ENCODE peak calls at places on chromosomes 6 and 20, in ten cellular contexts. U is AG04450; S is lower lobe of right lung; Y is CD8-positive, alpha-beta memory T cell; A is WERI-Rb-1; C is suprapubic skin; L is fibroblast of lung; O is SJSA1; B is GM12878; I is right lobe of liver. R is an unnamed sample.

GRCh38 chr6:56789879-56790278 is 147.2 kb upstream of the DST start:
- DNase-seq in U (no peak), S (no peak), Y (no peak), A (no peak), C (no peak), L (no peak), O (no peak), B (no peak), I (no peak), R (no peak)

GRCh38 chr6:30613251-30614043 is 3.6 kb downstream of the PPP1R10 start:
- DNase-seq in U (no peak), S (no peak), Y (no peak), A (no peak), C (no peak), L (peak), O (no peak), B (no peak), I (no peak), R (no peak)

GRCh38 chr6:3454206-3455016 is 2.4 kb downstream of the SLC22A23 start:
- DNase-seq in U (no peak), S (no peak), Y (no peak), A (no peak), C (no peak), L (no peak), O (no peak), B (no peak), I (no peak), R (no peak)

GRCh38 chr6:79946773-79947190 is 571 bp downstream of the ELOVL4 start:
- DNase-seq in U (no peak), S (peak), Y (peak), A (peak), C (no peak), L (peak), O (peak), B (no peak), I (no peak), R (peak)

GRCh38 chr6:7311920-7312615 is 931 bp downstream of the SSR1 start:
- DNase-seq in U (no peak), S (no peak), Y (no peak), A (no peak), C (no peak), L (peak), O (peak), B (no peak), I (no peak), R (no peak)

GRCh38 chr6:112024464-112024863 is 29.4 kb upstream of the CCN6 start:
- DNase-seq in U (no peak), S (no peak), Y (no peak), A (no peak), C (no peak), L (no peak), O (no peak), B (no peak), I (no peak), R (no peak)

GRCh38 chr6:48151142-48151541 is 40.1 kb upstream of the PTCHD4 start:
- DNase-seq in U (no peak), S (no peak), Y (no peak), A (no peak), C (no peak), L (peak), O (no peak), B (no peak), I (no peak), R (no peak)

GRCh38 chr20:8155848-8156602 is 24.0 kb downstream of the PLCB1 start:
- DNase-seq in U (no peak), S (no peak), Y (no peak), A (no peak), C (no peak), L (no peak), O (no peak), B (no peak), I (no peak), R (no peak)

GRCh38 chr6:110714143-110714542 is 101.1 kb downstream of the CDK19 start:
- DNase-seq in U (peak), S (no peak), Y (no peak), A (no peak), C (no peak), L (peak), O (peak), B (no peak), I (no peak), R (no peak)

GRCh38 chr6:71258078-71258866 is 30.3 kb upstream of the OGFRL1 start:
- DNase-seq in U (no peak), S (no peak), Y (no peak), A (no peak), C (no peak), L (no peak), O (no peak), B (no peak), I (no peak), R (no peak)

GRCh38 chr6:126374372-126374771 is 34.5 kb downstream of the CENPW start:
- DNase-seq in U (no peak), S (no peak), Y (no peak), A (no peak), C (no peak), L (no peak), O (no peak), B (no peak), I (no peak), R (no peak)

GRCh38 chr20:63553933-63554290 is at the start of gene FNDC11:
- DNase-seq in U (no peak), S (peak), Y (peak), A (peak), C (no peak), L (no peak), O (no peak), B (no peak), I (no peak), R (no peak)

GRCh38 chr6:20879526-20879925 is 345.3 kb downstream of the CDKAL1 start:
- DNase-seq in U (no peak), S (no peak), Y (no peak), A (no peak), C (no peak), L (no peak), O (no peak), B (no peak), I (no peak), R (no peak)

GRCh38 chr6:167650730-167651129 is 176.0 kb upstream of the AFDN start:
- DNase-seq in U (no peak), S (no peak), Y (no peak), A (no peak), C (no peak), L (no peak), O (no peak), B (no peak), I (no peak), R (no peak)

GRCh38 chr6:13420269-13420668 is 67.1 kb downstream of the GFOD1 start:
- DNase-seq in U (no peak), S (no peak), Y (no peak), A (no peak), C (no peak), L (no peak), O (no peak), B (no peak), I (no peak), R (no peak)

GRCh38 chr20:37282558-37282957 is 6.9 kb upstream of the MANBAL start:
- DNase-seq in U (no peak), S (no peak), Y (no peak), A (peak), C (no peak), L (peak), O (no peak), B (no peak), I (no peak), R (no peak)

GRCh38 chr6:74113901-74114300 is 417.9 kb downstream of the CD109 start:
- DNase-seq in U (no peak), S (no peak), Y (no peak), A (no peak), C (no peak), L (no peak), O (peak), B (no peak), I (no peak), R (no peak)

GRCh38 chr6:97047473-97048201 is 123.1 kb downstream of the KLHL32 start:
- DNase-seq in U (no peak), S (no peak), Y (no peak), A (no peak), C (no peak), L (no peak), O (no peak), B (no peak), I (no peak), R (no peak)

GRCh38 chr6:25277857-25278256 is 1.3 kb upstream of the CARMIL1 start:
- DNase-seq in U (no peak), S (no peak), Y (no peak), A (no peak), C (no peak), L (peak), O (no peak), B (no peak), I (no peak), R (no peak)

GRCh38 chr6:138509371-138509770 is 10.1 kb upstream of the NHSL1 start:
- DNase-seq in U (no peak), S (no peak), Y (peak), A (peak), C (no peak), L (peak), O (peak), B (no peak), I (peak), R (no peak)

GRCh38 chr6:44667668-44668390 is 280.3 kb downstream of the CDC5L start:
- DNase-seq in U (no peak), S (no peak), Y (no peak), A (peak), C (no peak), L (no peak), O (peak), B (no peak), I (peak), R (no peak)

GRCh38 chr6:53241936-53242335 is 93.3 kb upstream of the GCM1 start:
- DNase-seq in U (no peak), S (peak), Y (no peak), A (no peak), C (no peak), L (no peak), O (no peak), B (no peak), I (no peak), R (no peak)

GRCh38 chr6:47135772-47136171 is 93.6 kb upstream of the ADGRF1 start:
- DNase-seq in U (peak), S (no peak), Y (no peak), A (no peak), C (no peak), L (peak), O (peak), B (no peak), I (no peak), R (no peak)

GRCh38 chr20:19802492-19803158 is 44.6 kb downstream of the RIN2 start:
- DNase-seq in U (no peak), S (no peak), Y (no peak), A (peak), C (no peak), L (no peak), O (no peak), B (no peak), I (no peak), R (no peak)

GRCh38 chr20:13142143-13142542 is 78.9 kb upstream of the ISM1 start:
- DNase-seq in U (no peak), S (no peak), Y (no peak), A (no peak), C (no peak), L (no peak), O (no peak), B (no peak), I (no peak), R (no peak)

GRCh38 chr6:117733341-117733740 is 58.1 kb downstream of the NUS1 start:
- DNase-seq in U (no peak), S (no peak), Y (no peak), A (no peak), C (no peak), L (no peak), O (no peak), B (no peak), I (no peak), R (no peak)

GRCh38 chr6:30876039-30876730 is 8.1 kb upstream of the DDR1 start:
- DNase-seq in U (no peak), S (no peak), Y (no peak), A (no peak), C (no peak), L (peak), O (no peak), B (no peak), I (no peak), R (no peak)

GRCh38 chr20:15339264-15339663 is 1001.9 kb upstream of the FLRT3 start:
- DNase-seq in U (no peak), S (no peak), Y (no peak), A (no peak), C (no peak), L (no peak), O (no peak), B (no peak), I (no peak), R (no peak)

GRCh38 chr6:87155920-87156600 is 695 bp downstream of the ZNF292 start:
- DNase-seq in U (no peak), S (peak), Y (peak), A (peak), C (peak), L (peak), O (peak), B (no peak), I (peak), R (no peak)

GRCh38 chr6:93398723-93399122 is 20.6 kb downstream of the EPHA7 start:
- DNase-seq in U (no peak), S (no peak), Y (no peak), A (no peak), C (no peak), L (no peak), O (no peak), B (no peak), I (no peak), R (no peak)

GRCh38 chr6:2183235-2183634 is 62.2 kb downstream of the GMDS start:
- DNase-seq in U (no peak), S (no peak), Y (no peak), A (no peak), C (no peak), L (no peak), O (no peak), B (no peak), I (no peak), R (no peak)

GRCh38 chr6:28215425-28215824 is 9.7 kb upstream of the ZSCAN9 start:
- DNase-seq in U (no peak), S (no peak), Y (no peak), A (no peak), C (no peak), L (peak), O (no peak), B (no peak), I (no peak), R (no peak)

GRCh38 chr6:130587778-130588520 is 222.1 kb downstream of the TMEM200A start:
- DNase-seq in U (peak), S (no peak), Y (no peak), A (no peak), C (no peak), L (peak), O (peak), B (no peak), I (no peak), R (no peak)

GRCh38 chr6:81999826-82000225 is 247.3 kb upstream of the TENT5A start:
- DNase-seq in U (no peak), S (no peak), Y (no peak), A (no peak), C (no peak), L (no peak), O (peak), B (no peak), I (no peak), R (no peak)
- H3K27ac ChIP-seq in U (no peak), S (no peak), Y (no peak), A (no peak), C (no peak), L (no peak), O (no peak), B (no peak), I (no peak), R (no peak)

DNA sequence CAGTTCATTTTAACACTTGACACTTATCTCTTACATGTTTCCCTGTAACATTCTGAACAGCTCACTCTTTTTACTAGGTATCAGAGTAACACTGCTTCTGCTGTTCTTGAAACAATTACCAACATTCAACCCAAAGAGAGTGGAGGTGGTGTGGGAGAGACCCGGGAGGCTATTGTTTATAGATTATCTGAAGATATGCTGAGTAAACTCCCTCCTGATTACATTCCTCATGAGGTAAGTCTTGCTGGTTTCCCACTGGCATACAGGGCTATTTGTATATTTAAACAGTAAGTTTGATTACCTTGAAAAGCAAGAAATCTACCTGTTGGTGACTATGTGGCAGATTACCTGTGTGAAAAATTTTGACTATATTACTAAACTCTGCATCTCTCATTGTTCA is 39.8 kb upstream of the GLP1R start:
- DNase-seq in U (no peak), S (no peak), Y (no peak), A (no peak), C (no peak), L (no peak), O (no peak), B (no peak), I (no peak), R (no peak)
- H3K27ac ChIP-seq in U (no peak), S (no peak), Y (no peak), A (no peak), C (no peak), L (no peak), O (no peak), B (no peak), I (no peak), R (no peak)

GRCh38 chr6:140002406-140003022 is 628.1 kb upstream of the CITED2 start:
- DNase-seq in U (no peak), S (no peak), Y (no peak), A (no peak), C (no peak), L (peak), O (peak), B (no peak), I (no peak), R (no peak)

GRCh38 chr6:140003217-140003616 is 628.8 kb upstream of the CITED2 start:
- DNase-seq in U (no peak), S (no peak), Y (no peak), A (no peak), C (no peak), L (no peak), O (peak), B (no peak), I (no peak), R (no peak)

GRCh38 chr6:139996253-139996834 is 621.9 kb upstream of the CITED2 start:
- DNase-seq in U (no peak), S (no peak), Y (no peak), A (peak), C (no peak), L (peak), O (no peak), B (peak), I (peak), R (no peak)

GRCh38 chr6:140001005-140001404 is 626.6 kb upstream of the CITED2 start:
- DNase-seq in U (no peak), S (no peak), Y (no peak), A (no peak), C (no peak), L (no peak), O (no peak), B (no peak), I (no peak), R (no peak)

DNA sequence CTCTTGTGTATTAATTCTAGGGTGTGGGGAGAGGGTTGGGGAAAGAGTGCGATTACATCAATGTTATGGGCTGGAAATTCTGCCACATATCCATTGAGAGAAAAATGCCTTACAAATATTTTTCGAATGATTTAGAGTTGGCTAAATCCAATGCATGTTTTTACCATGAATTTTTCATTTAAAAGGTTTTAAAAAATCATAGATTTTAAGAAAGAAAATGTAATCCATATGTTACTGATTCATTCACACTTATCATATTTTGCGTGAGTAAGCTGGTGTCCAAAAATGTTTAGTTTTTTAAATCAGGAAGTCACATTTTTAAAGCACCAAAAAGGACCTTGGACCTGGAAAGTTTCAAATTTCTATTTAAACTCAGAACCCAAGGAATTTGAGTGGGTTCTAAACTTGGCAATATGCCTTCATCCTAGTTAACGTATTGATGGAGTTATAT is 627.4 kb upstream of the CITED2 start:
- DNase-seq in U (no peak), S (no peak), Y (no peak), A (no peak), C (no peak), L (peak), O (no peak), B (no peak), I (no peak), R (no peak)
- H3K27ac ChIP-seq in U (no peak), S (no peak), Y (no peak), A (no peak), C (no peak), L (peak), O (peak), B (no peak), I (no peak), R (no peak)

GRCh38 chr6:41732149-41732548 is 3.3 kb downstream of the TFEB start:
- DNase-seq in U (no peak), S (no peak), Y (no peak), A (no peak), C (no peak), L (no peak), O (no peak), B (no peak), I (no peak), R (no peak)
- H3K27ac ChIP-seq in U (no peak), S (no peak), Y (peak), A (no peak), C (no peak), L (no peak), O (no peak), B (peak), I (no peak), R (peak)

GRCh38 chr6:67133973-67134372 is 1426.9 kb upstream of the EYS start:
- DNase-seq in U (no peak), S (no peak), Y (no peak), A (no peak), C (no peak), L (no peak), O (no peak), B (no peak), I (no peak), R (no peak)
- H3K27ac ChIP-seq in U (no peak), S (no peak), Y (no peak), A (no peak), C (no peak), L (no peak), O (no peak), B (no peak), I (no peak), R (no peak)

DNA sequence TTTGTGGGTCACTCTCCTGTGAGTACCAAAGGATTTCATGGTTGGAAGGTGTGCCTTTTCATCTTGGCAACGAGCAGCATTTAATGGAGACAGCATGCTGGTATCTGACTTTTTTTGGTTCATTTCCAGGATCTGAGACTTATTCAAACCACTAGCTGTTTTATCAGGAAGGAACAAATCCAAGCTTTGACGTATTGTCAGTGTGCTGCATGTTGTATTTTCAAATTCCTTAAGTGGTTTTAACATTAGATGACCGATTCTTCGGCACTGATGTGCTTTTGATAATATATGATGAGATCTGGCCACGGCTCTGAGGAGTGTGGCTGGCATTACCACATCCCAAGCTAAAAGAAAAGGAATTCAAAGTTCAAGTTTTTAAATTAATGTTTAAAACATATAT is 6.4 kb downstream of the RMND1 start:
- DNase-seq in U (peak), S (no peak), Y (no peak), A (no peak), C (no peak), L (peak), O (no peak), B (no peak), I (no peak), R (no peak)
- H3K27ac ChIP-seq in U (peak), S (peak), Y (no peak), A (no peak), C (peak), L (peak), O (peak), B (no peak), I (no peak), R (no peak)

GRCh38 chr6:40362859-40363258 is 224.3 kb downstream of the LRFN2 start:
- DNase-seq in U (no peak), S (no peak), Y (no peak), A (no peak), C (no peak), L (no peak), O (no peak), B (no peak), I (no peak), R (no peak)

GRCh38 chr6:40356242-40356910 is 230.8 kb downstream of the LRFN2 start:
- DNase-seq in U (no peak), S (no peak), Y (no peak), A (no peak), C (no peak), L (no peak), O (no peak), B (no peak), I (no peak), R (no peak)

GRCh38 chr6:40358473-40359460 is 228.4 kb downstream of the LRFN2 start:
- DNase-seq in U (no peak), S (no peak), Y (no peak), A (no peak), C (peak), L (no peak), O (no peak), B (no peak), I (no peak), R (no peak)

GRCh38 chr6:40355532-40355931 is 231.6 kb downstream of the LRFN2 start:
- DNase-seq in U (no peak), S (no peak), Y (no peak), A (no peak), C (no peak), L (no peak), O (no peak), B (no peak), I (no peak), R (no peak)

DNA sequence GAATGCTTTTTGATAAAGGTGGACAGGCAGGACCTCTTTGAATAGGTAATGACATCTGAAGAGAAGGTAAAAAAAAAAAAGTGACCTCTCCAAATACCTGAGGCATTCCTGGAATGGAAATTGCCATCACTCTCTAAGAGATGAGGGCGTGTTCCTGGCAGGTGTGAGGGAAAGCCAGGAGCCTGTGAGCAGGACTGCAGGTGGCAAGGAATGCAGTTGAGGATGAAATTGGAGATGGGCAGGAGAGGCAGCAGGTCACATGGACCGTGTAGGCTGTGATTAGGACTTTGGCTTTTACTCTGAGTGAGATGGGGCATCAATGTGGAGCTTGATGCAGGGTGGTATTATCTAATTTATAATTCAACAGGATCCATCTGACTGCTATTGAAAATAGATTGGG is 227.4 kb downstream of the LRFN2 start:
- DNase-seq in U (no peak), S (no peak), Y (no peak), A (no peak), C (no peak), L (no peak), O (no peak), B (no peak), I (no peak), R (no peak)
- H3K27ac ChIP-seq in U (no peak), S (no peak), Y (no peak), A (no peak), C (no peak), L (no peak), O (no peak), B (no peak), I (no peak), R (no peak)